ENCODE peak calls at places on chromosomes 13 and 19, in nine cellular contexts. D is A549, O is RWPE2, V is psoas muscle, X is A673, P is thoracic aorta, B is Panc1, S is right atrium auricular region, U is suprapubic skin. Z is an unnamed sample. For H3K4me1, the result is how much of the 10 kb centered on the place peaks cover.

GRCh38 chr19:31378404-31378803 is 29.2 kb upstream of the TSHZ3 start:
- DNase-seq in D (no peak), O (no peak), V (peak), X (no peak), P (no peak), B (peak), S (peak), U (no peak), Z (no peak)

GRCh38 chr13:84896128-84896527 is 903.1 kb downstream of the SLITRK6 start:
- DNase-seq in D (no peak), O (no peak), V (no peak), X (peak), P (no peak), B (peak), S (no peak), U (no peak), Z (no peak)

GRCh38 chr19:27676877-27677276 is 1536.1 kb downstream of the UQCRFS1 start:
- DNase-seq in D (no peak), O (peak), V (no peak), X (no peak), P (no peak), B (no peak), S (no peak), U (peak), Z (no peak)

GRCh38 chr19:32631381-32631780 is 43.6 kb downstream of the ANKRD27 start:
- DNase-seq in D (no peak), O (no peak), V (no peak), X (peak), P (no peak), B (no peak), S (no peak), U (no peak), Z (no peak)

GRCh38 chr19:29610213-29610573 is 4.1 kb downstream of the POP4 start:
- DNase-seq in D (no peak), O (no peak), V (no peak), X (no peak), P (no peak), B (no peak), S (no peak), U (no peak), Z (no peak)

GRCh38 chr13:71613347-71613746 is 253.7 kb downstream of the DACH1 start:
- DNase-seq in D (no peak), O (no peak), V (no peak), X (no peak), P (no peak), B (no peak), S (no peak), U (no peak), Z (no peak)

GRCh38 chr19:2612619-2613249 is 89.8 kb downstream of the GNG7 start:
- DNase-seq in D (no peak), O (no peak), V (no peak), X (no peak), P (no peak), B (no peak), S (no peak), U (no peak), Z (no peak)

GRCh38 chr13:51827254-51827653 is 17.7 kb downstream of the TMEM272 start:
- DNase-seq in D (no peak), O (no peak), V (no peak), X (no peak), P (no peak), B (no peak), S (no peak), U (no peak), Z (no peak)

GRCh38 chr19:7734220-7735203 is 2.6 kb upstream of the CLEC4G start:
- DNase-seq in D (no peak), O (no peak), V (no peak), X (no peak), P (no peak), B (no peak), S (no peak), U (no peak), Z (no peak)

GRCh38 chr13:83819611-83820010 is 62.7 kb downstream of the SLITRK1 start:
- DNase-seq in D (no peak), O (no peak), V (no peak), X (no peak), P (no peak), B (no peak), S (no peak), U (no peak), Z (no peak)

GRCh38 chr19:40982594-40983101 is 8.4 kb upstream of the CYP2B6 start:
- DNase-seq in D (no peak), O (no peak), V (no peak), X (no peak), P (no peak), B (no peak), S (no peak), U (no peak), Z (no peak)

GRCh38 chr13:105543742-105544141 is 991.7 kb downstream of the EFNB2 start:
- DNase-seq in D (no peak), O (no peak), V (no peak), X (no peak), P (no peak), B (no peak), S (no peak), U (no peak), Z (no peak)

GRCh38 chr13:78875792-78876580 is 217.0 kb upstream of the OBI1 start:
- DNase-seq in D (no peak), O (no peak), V (no peak), X (no peak), P (no peak), B (no peak), S (no peak), U (no peak), Z (no peak)

GRCh38 chr13:112968380-112968909 is 569 bp upstream of the MCF2L start:
- DNase-seq in D (peak), O (peak), V (no peak), X (no peak), P (no peak), B (no peak), S (no peak), U (peak), Z (no peak)

GRCh38 chr13:90896022-90896421 is 451.5 kb upstream of the MIR17HG start:
- DNase-seq in D (no peak), O (no peak), V (no peak), X (no peak), P (no peak), B (no peak), S (no peak), U (no peak), Z (no peak)

GRCh38 chr13:33794576-33794975 is 23.4 kb upstream of the RFC3 start:
- DNase-seq in D (no peak), O (no peak), V (no peak), X (no peak), P (no peak), B (no peak), S (no peak), U (no peak), Z (no peak)

GRCh38 chr13:44058586-44059238 is 179.0 kb downstream of the LACC1 start:
- DNase-seq in D (no peak), O (no peak), V (no peak), X (no peak), P (no peak), B (no peak), S (no peak), U (no peak), Z (no peak)

GRCh38 chr19:36488816-36489138 is 584 bp downstream of the ZNF566 start:
- DNase-seq in D (peak), O (no peak), V (peak), X (peak), P (no peak), B (no peak), S (no peak), U (no peak), Z (no peak)

GRCh38 chr19:45254044-45254531 is 3.0 kb downstream of the MARK4 start:
- DNase-seq in D (no peak), O (no peak), V (no peak), X (no peak), P (no peak), B (no peak), S (no peak), U (no peak), Z (no peak)

GRCh38 chr19:49997709-49998108 is 27.5 kb downstream of the VRK3 start:
- DNase-seq in D (peak), O (no peak), V (no peak), X (peak), P (no peak), B (no peak), S (no peak), U (no peak), Z (no peak)

GRCh38 chr19:45154064-45154827 is 6.5 kb downstream of the NKPD1 start:
- DNase-seq in D (no peak), O (no peak), V (peak), X (no peak), P (no peak), B (no peak), S (peak), U (no peak), Z (no peak)

GRCh38 chr13:27006519-27007161 is 165.0 kb downstream of the USP12 start:
- DNase-seq in D (no peak), O (no peak), V (no peak), X (peak), P (no peak), B (no peak), S (no peak), U (peak), Z (no peak)

GRCh38 chr13:99289674-99290337 is 17.4 kb downstream of the GPR183 start:
- DNase-seq in D (no peak), O (no peak), V (no peak), X (no peak), P (no peak), B (no peak), S (no peak), U (no peak), Z (no peak)

GRCh38 chr19:2969104-2969504 is 8.3 kb upstream of the TLE6 start:
- DNase-seq in D (no peak), O (no peak), V (no peak), X (no peak), P (no peak), B (no peak), S (peak), U (no peak), Z (no peak)

GRCh38 chr13:113162783-113163685 is 4.6 kb downstream of the PROZ start:
- DNase-seq in D (no peak), O (no peak), V (no peak), X (no peak), P (no peak), B (no peak), S (no peak), U (no peak), Z (no peak)

GRCh38 chr19:19774354-19775033 is 41.6 kb upstream of the ZNF14 start:
- DNase-seq in D (no peak), O (no peak), V (no peak), X (no peak), P (no peak), B (no peak), S (no peak), U (no peak), Z (no peak)

GRCh38 chr13:57629391-57629804 is 2.1 kb upstream of the PCDH17 start:
- DNase-seq in D (no peak), O (no peak), V (no peak), X (peak), P (no peak), B (no peak), S (no peak), U (no peak), Z (no peak)

GRCh38 chr13:80334582-80335260 is 6.2 kb downstream of the SPRY2 start:
- DNase-seq in D (no peak), O (no peak), V (no peak), X (peak), P (no peak), B (no peak), S (no peak), U (no peak), Z (no peak)

GRCh38 chr19:18208098-18208951 is 4.5 kb upstream of the RAB3A start:
- DNase-seq in D (no peak), O (no peak), V (peak), X (peak), P (no peak), B (no peak), S (no peak), U (no peak), Z (no peak)

GRCh38 chr13:33490461-33491327 is 205.1 kb upstream of the STARD13 start:
- DNase-seq in D (no peak), O (no peak), V (no peak), X (peak), P (no peak), B (no peak), S (peak), U (no peak), Z (no peak)

GRCh38 chr19:45637890-45638667 is 1.1 kb downstream of the EML2 start:
- DNase-seq in D (no peak), O (no peak), V (no peak), X (no peak), P (no peak), B (no peak), S (no peak), U (no peak), Z (no peak)

DNA sequence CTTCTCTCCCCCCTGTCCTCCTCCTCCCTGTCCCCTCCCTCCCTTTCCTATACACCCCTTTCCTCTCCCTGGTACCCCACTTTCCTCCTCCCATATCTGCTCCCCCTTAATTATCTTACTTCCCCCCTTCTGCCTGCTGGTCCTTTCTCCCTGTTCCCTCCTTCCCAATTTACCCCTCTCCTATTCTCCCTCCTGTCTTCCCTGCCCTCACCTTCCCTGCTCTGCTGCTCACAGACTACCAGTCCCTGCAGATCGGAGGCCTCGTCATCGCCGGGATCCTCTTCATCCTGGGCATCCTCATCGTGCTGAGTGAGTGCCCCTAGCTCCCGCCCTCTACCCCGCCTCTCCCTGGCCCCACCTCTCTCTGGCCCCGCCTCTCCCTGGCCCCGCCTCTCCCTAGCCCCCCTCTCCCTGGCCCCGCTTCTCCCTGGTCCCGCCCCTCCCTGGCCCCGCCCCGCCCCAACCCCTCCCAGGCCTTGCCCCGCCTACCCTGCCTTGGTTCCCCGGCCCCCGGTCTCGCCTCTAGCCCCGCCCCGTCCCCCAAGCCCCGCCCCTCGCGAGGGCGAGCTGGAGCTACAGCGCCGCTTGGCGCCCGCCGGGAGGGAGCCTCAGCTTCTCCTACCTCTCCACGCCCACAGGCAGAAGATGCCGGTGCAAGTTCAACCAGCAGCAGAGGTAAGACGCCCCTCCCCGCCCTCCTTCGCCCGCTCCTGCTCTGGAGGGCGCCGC is 2.0 kb upstream of the FXYD7 start:
- DNase-seq in D (peak), O (peak), V (peak), X (peak), P (peak), B (no peak), S (peak), U (peak), Z (peak)
- H3K4me3 ChIP-seq in D (peak), O (no peak), V (peak), X (no peak), P (peak), B (peak), S (peak), U (peak), Z (peak)

GRCh38 chr19:4375164-4375619 is 25.2 kb downstream of the SH3GL1 start:
- DNase-seq in D (no peak), O (peak), V (peak), X (no peak), P (no peak), B (no peak), S (no peak), U (no peak), Z (no peak)

GRCh38 chr19:4376245-4376990 is 23.9 kb downstream of the SH3GL1 start:
- DNase-seq in D (no peak), O (peak), V (peak), X (no peak), P (no peak), B (no peak), S (no peak), U (no peak), Z (no peak)

GRCh38 chr19:4374451-4375163 is 25.7 kb downstream of the SH3GL1 start:
- DNase-seq in D (peak), O (peak), V (peak), X (no peak), P (peak), B (peak), S (peak), U (peak), Z (no peak)

GRCh38 chr19:4376991-4377781 is 23.2 kb downstream of the SH3GL1 start:
- DNase-seq in D (no peak), O (peak), V (peak), X (no peak), P (no peak), B (no peak), S (no peak), U (no peak), Z (no peak)

DNA sequence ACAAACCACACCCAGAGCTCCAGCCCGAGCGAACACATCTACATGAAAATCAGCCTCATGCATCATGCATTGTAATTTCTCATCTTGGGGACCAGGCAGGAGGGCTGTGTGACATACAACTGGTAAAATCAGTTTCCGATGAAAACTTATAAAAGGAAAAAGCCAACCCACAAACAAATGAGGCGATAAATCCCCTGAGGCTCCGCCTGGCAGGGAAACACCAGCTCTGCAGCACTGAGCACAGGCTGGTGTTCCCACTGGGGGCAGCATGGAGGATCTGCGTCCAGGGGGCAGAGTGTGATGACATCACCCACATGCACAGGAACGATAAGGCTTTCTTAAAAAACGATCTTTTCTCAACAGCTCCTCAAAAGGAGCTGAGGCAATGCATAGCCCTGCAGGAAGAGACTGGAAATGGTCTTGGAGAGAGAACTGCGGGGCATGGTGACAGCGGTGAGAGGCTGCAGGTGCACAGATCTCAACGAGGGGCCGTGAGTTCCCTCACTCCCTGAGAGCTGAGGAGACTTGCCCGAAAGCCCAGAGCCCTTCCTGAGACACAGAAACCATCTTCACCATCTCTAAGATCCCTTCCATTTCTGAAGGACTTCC is 24.6 kb downstream of the SH3GL1 start:
- DNase-seq in D (no peak), O (no peak), V (peak), X (peak), P (no peak), B (no peak), S (no peak), U (no peak), Z (no peak)
- H3K4me1 ChIP-seq in D (half or more), O (half or more), V (half or more), X (half or more), P (half or more), B (half or more), S (half or more), U (half or more), Z (half or more)

DNA sequence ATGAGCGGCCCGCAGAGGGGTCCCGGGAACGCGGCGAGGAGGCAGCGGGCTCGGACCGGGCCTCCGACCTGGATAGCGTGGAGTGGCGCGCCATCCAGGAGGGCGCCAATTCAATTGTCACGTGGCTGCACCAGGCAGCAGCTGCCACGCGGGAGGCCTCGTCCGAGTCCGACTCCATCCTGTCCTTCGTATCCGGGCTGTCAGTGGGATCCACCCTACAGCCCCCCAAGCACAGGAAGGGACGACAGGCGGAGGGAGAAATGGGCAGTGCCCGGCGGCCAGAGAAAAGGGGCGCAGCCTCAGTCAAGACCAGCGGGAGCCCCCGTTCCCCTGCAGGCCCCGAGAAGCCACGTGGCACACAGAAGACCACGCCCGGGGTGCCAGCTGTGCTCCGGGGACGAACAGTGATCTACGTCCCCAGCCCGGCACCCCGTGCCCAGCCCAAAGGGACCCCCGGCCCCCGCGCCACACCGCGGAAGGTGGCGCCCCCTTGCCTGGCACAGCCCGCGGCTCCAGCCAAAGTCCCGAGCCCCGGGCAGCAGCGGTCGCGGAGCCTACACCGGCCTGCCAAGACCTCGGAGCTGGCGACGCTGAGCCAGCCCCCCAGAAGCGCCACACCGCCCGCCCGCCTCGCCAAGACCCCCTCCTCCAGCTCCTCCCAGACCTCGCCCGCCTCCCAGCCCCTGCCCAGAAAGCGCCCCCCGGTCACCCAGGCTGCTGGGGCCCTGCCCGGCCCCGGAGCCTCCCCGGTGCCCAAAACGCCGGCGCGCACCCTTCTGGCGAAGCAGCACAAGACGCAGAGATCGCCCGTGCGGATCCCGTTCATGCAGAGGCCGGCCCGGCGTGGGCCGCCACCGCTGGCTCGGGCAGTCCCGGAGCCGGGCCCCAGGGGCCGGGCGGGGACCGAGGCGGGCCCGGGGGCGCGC is 10.5 kb downstream of the C19orf25 start:
- DNase-seq in D (no peak), O (no peak), V (peak), X (peak), P (no peak), B (no peak), S (no peak), U (no peak), Z (no peak)
- H3K4me3 ChIP-seq in D (peak), O (peak), V (peak), X (no peak), P (peak), B (no peak), S (no peak), U (peak), Z (peak)

GRCh38 chr13:98033277-98034247 is 80.1 kb downstream of the IPO5 start:
- DNase-seq in D (peak), O (no peak), V (no peak), X (peak), P (no peak), B (no peak), S (no peak), U (no peak), Z (no peak)
- H3K4me1 ChIP-seq in D (under half), O (under half), V (under half), X (under half), P (under half), B (under half), S (under half), U (under half), Z (under half)